ENCODE peak calls at places on chromosomes 4 and X, in five cellular contexts. P is hepatocyte, M is upper lobe of left lung, T is transverse colon, D is HFFc6. C is an unnamed sample.

GRCh38 chr4:70901607-70901983 is 574 bp upstream of the MOB1B start:
- DNase-seq in P (no peak), D (no peak), M (no peak), T (no peak), C (no peak)

GRCh38 chrX:69298466-69299140 is 133.3 kb upstream of the PJA1 start:
- DNase-seq in M (no peak), T (no peak), D (peak), P (no peak), C (no peak)

GRCh38 chr4:151107063-151107462 is 7.6 kb downstream of the RPS3A start:
- DNase-seq in T (no peak), M (no peak), P (no peak), D (no peak), C (no peak)

GRCh38 chr4:41256740-41257256 is at the start of gene UCHL1:
- DNase-seq in D (peak), M (no peak), P (peak), T (peak), C (no peak)

GRCh38 chr4:112731715-112732114 is 94.8 kb downstream of the LARP7 start:
- DNase-seq in P (no peak), T (no peak), D (no peak), M (no peak), C (no peak)

GRCh38 chr4:37970702-37971101 is 10.5 kb downstream of the PTTG2 start:
- DNase-seq in M (peak), P (no peak), T (peak), D (peak), C (peak)

GRCh38 chr4:67713531-67714247 is 12.7 kb upstream of the UBA6 start:
- DNase-seq in M (no peak), D (peak), P (no peak), T (no peak), C (no peak)

GRCh38 chr4:132108784-132109183 is 1040.3 kb upstream of the PCDH10 start:
- DNase-seq in M (no peak), P (no peak), D (peak), T (no peak), C (no peak)

GRCh38 chr4:124948976-124949597 is 236.6 kb upstream of the ANKRD50 start:
- DNase-seq in D (peak), M (no peak), T (no peak), P (no peak), C (no peak)

GRCh38 chrX:38768079-38768478 is 33.2 kb upstream of the MID1IP1 start:
- DNase-seq in T (no peak), M (no peak), P (peak), D (peak), C (no peak)

GRCh38 chrX:69501433-69501832 is 2.7 kb upstream of the NALF2 start:
- DNase-seq in M (no peak), P (no peak), T (no peak), D (no peak), C (peak)

GRCh38 chr4:140374130-140374477 is 658 bp downstream of the SCOC start:
- DNase-seq in M (no peak), P (no peak), T (no peak), D (no peak), C (no peak)

GRCh38 chr4:1055721-1056590 is 44.5 kb downstream of the FGFRL1 start:
- DNase-seq in D (no peak), T (peak), P (peak), M (no peak), C (no peak)

GRCh38 chr4:145821771-145822170 is 116.9 kb downstream of the ZNF827 start:
- DNase-seq in D (no peak), P (no peak), T (no peak), M (no peak), C (no peak)

GRCh38 chr4:165385124-165385523 is 6.3 kb downstream of the CPE start:
- DNase-seq in P (no peak), T (no peak), D (no peak), M (no peak), C (no peak)

GRCh38 chr4:110854021-110854678 is 231.3 kb upstream of the PITX2 start:
- DNase-seq in P (no peak), T (peak), D (peak), M (no peak), C (peak)

GRCh38 chrX:129678881-129679195 is 24.1 kb upstream of the APLN start:
- DNase-seq in P (no peak), M (no peak), T (no peak), D (no peak), C (no peak)

GRCh38 chrX:50073601-50074000 is 127.2 kb downstream of the AKAP4 start:
- DNase-seq in T (no peak), M (no peak), D (no peak), P (no peak), C (no peak)

GRCh38 chr4:176436500-176436973 is 116.8 kb downstream of the SPCS3 start:
- DNase-seq in P (no peak), M (no peak), T (no peak), D (peak), C (no peak)

GRCh38 chr4:151541438-151542071 is 132.6 kb downstream of the FHIP1A start:
- DNase-seq in P (no peak), M (no peak), D (peak), T (no peak), C (no peak)

GRCh38 chrX:22594771-22595170 is 322.1 kb downstream of the CBLL2 start:
- DNase-seq in M (no peak), T (no peak), D (no peak), P (no peak), C (no peak)

GRCh38 chrX:150446151-150446550 is 83.0 kb downstream of the MAMLD1 start:
- DNase-seq in M (no peak), P (no peak), D (no peak), T (no peak), C (no peak)

GRCh38 chr4:137819964-137820383 is 287.7 kb upstream of the PCDH18 start:
- DNase-seq in T (no peak), P (peak), M (no peak), D (peak), C (peak)

GRCh38 chr4:2685541-2685940 is 70.6 kb downstream of the TNIP2 start:
- DNase-seq in T (no peak), D (peak), M (no peak), P (no peak), C (no peak)

GRCh38 chr4:176729489-176729888 is 63.2 kb downstream of the VEGFC start:
- DNase-seq in P (no peak), D (no peak), M (no peak), T (no peak), C (no peak)

GRCh38 chr4:70505152-70505748 is 13.1 kb upstream of the AMTN start:
- DNase-seq in P (peak), T (peak), M (peak), D (peak), C (peak)

GRCh38 chrX:47358387-47359065 is 11.9 kb upstream of the ZNF157 start:
- DNase-seq in M (no peak), D (no peak), P (no peak), T (no peak), C (no peak)

GRCh38 chrX:107602694-107603239 is 25.5 kb upstream of the PRPS1 start:
- DNase-seq in M (no peak), D (no peak), T (no peak), P (no peak), C (no peak)

GRCh38 chrX:69279234-69279633 is 114.0 kb upstream of the PJA1 start:
- DNase-seq in T (no peak), P (no peak), M (no peak), D (no peak), C (no peak)

GRCh38 chrX:3990569-3990968 is 277.1 kb upstream of the PRKX start:
- DNase-seq in M (no peak), T (no peak), D (no peak), P (peak), C (no peak)

GRCh38 chr4:32985256-32985655 is 2265.1 kb downstream of the PCDH7 start:
- DNase-seq in D (no peak), M (no peak), P (no peak), T (no peak), C (no peak)

GRCh38 chrX:109629310-109629709 is 4.3 kb upstream of the KCNE5 start:
- DNase-seq in T (no peak), M (no peak), P (peak), D (no peak), C (no peak)

GRCh38 chr4:61753739-61754138 is 553.6 kb downstream of the ADGRL3 start:
- DNase-seq in D (no peak), M (no peak), P (no peak), T (no peak), C (no peak)

GRCh38 chr4:1366371-1367229 is 19.6 kb downstream of the UVSSA start:
- DNase-seq in M (no peak), T (no peak), D (no peak), P (no peak), C (no peak)

GRCh38 chrX:5242091-5242790 is 986.4 kb downstream of the NLGN4X start:
- DNase-seq in P (no peak), D (no peak), T (no peak), M (no peak), C (no peak)

GRCh38 chr4:101621120-101621519 is 169.4 kb upstream of the BANK1 start:
- DNase-seq in T (no peak), D (peak), P (no peak), M (no peak), C (no peak)

GRCh38 chr4:72179342-72179741 is 147.5 kb downstream of the NPFFR2 start:
- DNase-seq in M (no peak), D (no peak), T (no peak), P (no peak), C (no peak)

GRCh38 chr4:178781779-178782178 is 1339.5 kb upstream of the AGA start:
- DNase-seq in D (no peak), T (no peak), P (no peak), M (no peak), C (no peak)

GRCh38 chr4:137685357-137685756 is 153.1 kb upstream of the PCDH18 start:
- DNase-seq in D (no peak), T (no peak), M (no peak), P (no peak), C (no peak)

GRCh38 chrX:69158166-69159040 is 6.8 kb downstream of the PJA1 start:
- DNase-seq in T (peak), M (peak), P (peak), D (peak), C (peak)

DNA sequence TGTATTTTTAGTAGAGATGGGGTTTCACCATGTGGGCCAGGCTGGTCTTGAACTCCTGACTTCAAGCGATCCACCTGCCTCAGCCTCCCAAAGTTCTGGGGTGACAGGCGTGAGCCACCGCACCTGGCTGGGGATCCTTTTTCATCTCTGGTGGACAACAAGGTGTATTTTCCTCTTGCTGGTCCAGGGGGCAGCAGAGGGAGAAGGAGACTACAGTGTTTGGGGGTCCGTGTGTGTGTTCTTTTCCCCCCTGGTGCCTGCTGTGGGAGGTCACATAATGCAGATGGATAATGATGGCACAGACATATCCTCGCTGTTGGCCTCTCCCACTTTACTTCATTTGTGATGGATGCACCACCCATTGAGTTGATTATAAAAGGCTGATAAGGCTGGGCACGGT is 39.0 kb upstream of the CD99 start:
- DNase-seq in T (no peak), P (no peak), M (no peak), D (no peak), C (no peak)
- TF ChIP-seq CTCF in T (peak), P (no peak), M (no peak), D (peak), C (no peak)

GRCh38 chr4:4672397-4672796 is 130.5 kb upstream of the STX18 start:
- DNase-seq in T (peak), D (no peak), M (no peak), P (no peak), C (no peak)
- TF ChIP-seq CTCF in T (no peak), D (no peak), M (no peak), P (no peak), C (no peak)

GRCh38 chrX:154404625-154405192 is 4.3 kb downstream of the DNASE1L1 start:
- DNase-seq in T (no peak), M (no peak), D (no peak), P (no peak), C (no peak)

GRCh38 chrX:154403858-154404257 is 5.2 kb downstream of the DNASE1L1 start:
- DNase-seq in D (no peak), M (no peak), T (no peak), P (no peak), C (no peak)

GRCh38 chrX:154401918-154402621 is 3.9 kb downstream of the RPL10 start:
- DNase-seq in P (peak), T (no peak), M (no peak), D (peak), C (no peak)

GRCh38 chrX:154402622-154403127 is 4.5 kb downstream of the RPL10 start:
- DNase-seq in M (no peak), P (peak), T (no peak), D (no peak), C (no peak)

DNA sequence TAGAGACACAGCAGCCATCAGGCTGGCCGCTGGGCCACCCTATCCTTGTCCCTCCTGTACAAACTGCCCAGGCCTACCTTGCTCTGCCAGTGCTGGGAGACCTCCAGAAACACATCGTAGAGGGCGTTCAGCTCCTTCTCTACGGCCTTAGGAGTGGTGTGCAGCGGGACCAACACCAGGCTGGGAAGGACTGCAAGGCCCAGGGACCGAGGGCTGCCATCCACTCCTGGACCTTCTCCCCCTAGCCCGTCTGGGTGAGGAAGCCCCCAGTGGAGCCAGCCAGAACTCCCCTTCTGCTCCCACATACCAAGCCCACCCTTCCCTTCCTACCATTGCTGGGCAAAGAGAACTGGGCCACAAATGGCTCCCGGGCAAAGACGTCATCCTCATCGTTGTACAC is 5.0 kb downstream of the RPL10 start:
- DNase-seq in M (no peak), T (no peak), P (no peak), D (no peak), C (no peak)
- TF ChIP-seq CTCF in M (no peak), T (no peak), P (no peak), D (no peak), C (no peak)

DNA sequence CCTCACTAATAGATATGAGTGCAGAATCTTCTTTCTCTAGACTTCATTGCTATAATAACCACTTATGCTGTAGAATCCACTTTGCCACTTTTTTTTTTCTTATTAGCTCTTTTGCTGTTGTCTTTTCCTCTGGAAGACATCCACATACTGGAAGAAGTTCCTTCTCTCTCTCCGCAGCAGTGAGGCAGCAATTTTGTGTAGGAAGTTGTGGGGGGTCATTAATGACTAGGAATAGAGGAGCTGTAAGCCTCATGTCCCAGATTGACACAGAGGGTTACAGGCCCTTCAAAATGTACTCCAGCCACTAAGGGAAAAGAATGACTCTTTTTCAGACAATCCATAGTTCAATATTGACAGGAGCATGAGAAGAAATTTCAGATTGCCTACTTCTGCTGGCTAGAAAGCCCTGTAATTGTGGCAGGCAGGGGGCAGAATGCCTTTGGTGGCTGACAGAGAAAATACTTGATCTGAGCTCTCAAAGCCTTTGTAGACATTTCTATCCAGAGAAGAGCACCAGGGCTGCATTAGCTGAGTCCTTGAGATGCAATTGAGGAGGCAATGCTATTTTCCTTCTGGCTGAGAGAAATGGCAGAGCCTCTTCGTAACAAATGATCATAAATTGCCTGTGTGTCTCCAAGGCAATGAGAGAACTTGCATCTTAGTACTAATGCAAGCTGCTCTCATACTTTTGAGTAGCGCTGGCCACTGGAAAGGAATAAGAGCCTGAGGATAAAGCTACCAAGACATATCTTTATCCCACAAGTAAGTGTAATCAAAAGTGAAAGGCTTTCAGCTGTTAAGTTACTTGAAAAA is 856.3 kb downstream of the STIM2 start:
- DNase-seq in P (no peak), D (no peak), M (no peak), T (no peak), C (no peak)
- TF ChIP-seq CTCF in P (no peak), D (peak), M (no peak), T (no peak), C (no peak)

DNA sequence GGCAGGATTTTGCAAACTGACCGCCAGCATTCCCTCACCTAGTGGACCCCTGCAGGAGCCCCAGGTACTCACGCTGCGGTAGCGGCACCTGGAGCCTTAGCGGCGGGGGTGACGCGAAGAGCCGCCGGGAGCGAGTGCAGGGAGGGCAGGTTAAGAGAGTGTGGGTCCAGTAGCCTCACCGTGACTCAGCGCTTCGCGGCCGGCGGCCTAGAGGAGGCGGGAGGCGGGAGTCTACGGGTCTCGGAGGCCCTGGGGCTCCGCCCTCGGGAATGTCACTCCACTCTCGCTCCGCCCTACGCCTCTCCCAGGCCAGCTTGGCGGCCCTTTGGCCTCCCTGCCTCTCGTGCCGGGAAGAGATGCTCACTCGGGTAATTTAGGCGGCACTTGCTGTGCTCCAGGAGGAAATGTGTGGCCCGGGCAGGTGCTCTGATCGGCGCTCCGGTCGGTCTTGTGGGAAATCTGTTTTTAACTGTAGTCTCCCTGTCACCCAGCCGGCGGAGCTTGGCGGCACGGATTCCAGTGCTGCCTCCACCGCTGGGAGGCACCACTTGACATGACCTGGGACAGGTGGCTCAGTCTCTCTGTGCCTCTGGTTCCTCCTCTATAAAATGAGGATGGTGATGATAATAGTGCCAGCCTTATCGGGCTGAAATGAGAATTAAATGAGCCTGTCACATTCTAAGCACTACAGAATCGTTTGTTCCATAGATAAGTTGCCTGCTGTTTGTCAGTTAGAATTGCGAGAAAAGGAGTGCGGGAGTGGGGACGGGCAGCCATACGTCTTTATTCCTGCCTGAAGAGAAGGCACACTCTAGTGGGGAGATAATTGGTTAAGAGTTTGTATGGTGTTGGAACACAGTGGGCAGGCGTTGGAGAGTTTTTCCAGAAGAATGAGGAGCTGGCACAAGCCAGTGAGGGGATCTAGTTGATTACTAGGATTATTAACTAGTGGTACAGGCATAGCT is at the start of gene PIR:
- DNase-seq in D (peak), P (peak), M (peak), T (peak), C (peak)
- TF ChIP-seq CTCF in D (peak), P (peak), M (peak), T (peak), C (no peak)

DNA sequence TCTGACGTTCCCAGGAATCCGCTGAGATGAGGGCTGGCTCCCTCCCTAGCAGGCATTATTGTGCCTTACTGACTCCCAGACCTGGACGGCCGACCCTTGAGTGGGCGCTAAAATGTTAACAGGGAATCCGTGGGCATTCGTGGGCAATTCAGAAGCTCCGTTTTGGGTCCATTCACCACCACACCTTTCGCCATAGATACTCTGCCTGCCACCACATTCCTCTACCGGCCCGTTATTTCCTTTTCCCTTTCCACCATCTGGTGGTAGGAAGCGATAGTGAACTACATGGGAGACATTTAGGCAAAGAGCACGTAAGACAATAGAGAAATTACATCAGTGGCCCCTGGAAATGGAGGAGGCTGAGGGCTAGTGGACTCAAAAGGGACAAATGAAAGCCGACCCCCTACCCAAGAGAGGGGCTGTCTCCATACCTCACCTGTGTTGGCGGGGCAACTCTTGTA is 1.0 kb upstream of the SH3KBP1 start:
- DNase-seq in T (no peak), M (no peak), P (peak), D (peak), C (peak)
- TF ChIP-seq CTCF in T (peak), M (peak), P (peak), D (peak), C (peak)

GRCh38 chr4:42558156-42558555 is 98.7 kb downstream of the ATP8A1 start:
- DNase-seq in P (no peak), D (no peak), T (no peak), M (no peak), C (no peak)
- TF ChIP-seq CTCF in P (no peak), D (no peak), T (no peak), M (no peak), C (no peak)